ENCODE peak calls at places on chromosomes 16 and 17, in eight cellular contexts. R is IMR-90, G is GM12878, S is prostate gland, E is A549, Y is cardiac muscle cell, C is fibroblast of lung, Z is Peyer's patch. P is an unnamed sample. For H3K4me1, the result is how much of the 10 kb centered on the place peaks cover.

GRCh38 chr16:84836234-84836647 is 16.5 kb downstream of the CRISPLD2 start:
- DNase-seq in R (peak), G (no peak), S (peak), E (no peak), Y (peak), C (peak), Z (peak), P (no peak)

GRCh38 chr16:88827727-88828126 is 16.0 kb upstream of the APRT start:
- DNase-seq in R (no peak), G (no peak), S (no peak), E (no peak), Y (no peak), C (no peak), Z (no peak), P (no peak)

GRCh38 chr16:63655846-63656245 is 1466.0 kb downstream of the CDH11 start:
- DNase-seq in R (no peak), G (no peak), S (no peak), E (no peak), Y (no peak), C (no peak), Z (no peak), P (no peak)

GRCh38 chr17:50055426-50056216 is at the start of gene ITGA3:
- DNase-seq in R (peak), G (no peak), S (peak), E (peak), Y (peak), C (peak), Z (peak), P (no peak)

GRCh38 chr17:9432121-9432866 is 143.3 kb downstream of the STX8 start:
- DNase-seq in R (peak), G (peak), S (peak), E (no peak), Y (no peak), C (no peak), Z (no peak), P (no peak)

GRCh38 chr16:54061454-54061853 is 225.1 kb downstream of the IRX3 start:
- DNase-seq in R (no peak), G (no peak), S (no peak), E (no peak), Y (no peak), C (no peak), Z (no peak), P (no peak)

GRCh38 chr17:64306850-64307463 is 43.9 kb upstream of the TEX2 start:
- DNase-seq in R (peak), G (no peak), S (peak), E (peak), Y (peak), C (peak), Z (peak), P (no peak)

GRCh38 chr16:4987250-4987579 is 29.1 kb downstream of the SEC14L5 start:
- DNase-seq in R (no peak), G (no peak), S (no peak), E (no peak), Y (no peak), C (no peak), Z (no peak), P (no peak)

GRCh38 chr17:77737442-77738265 is 220.8 kb upstream of the TNRC6C start:
- DNase-seq in R (no peak), G (no peak), S (no peak), E (no peak), Y (no peak), C (no peak), Z (peak), P (no peak)

GRCh38 chr17:79531191-79531590 is 79.7 kb downstream of the RBFOX3 start:
- DNase-seq in R (no peak), G (no peak), S (no peak), E (no peak), Y (no peak), C (no peak), Z (no peak), P (no peak)

GRCh38 chr17:2172447-2172938 is 117.6 kb downstream of the HIC1 start:
- DNase-seq in R (peak), G (no peak), S (no peak), E (no peak), Y (peak), C (peak), Z (no peak), P (no peak)

GRCh38 chr17:61683466-61683865 is 92.4 kb upstream of the NACA2 start:
- DNase-seq in R (no peak), G (no peak), S (no peak), E (no peak), Y (no peak), C (no peak), Z (no peak), P (no peak)

GRCh38 chr17:50686494-50687199 is 21.1 kb downstream of the ANKRD40 start:
- DNase-seq in R (peak), G (no peak), S (peak), E (peak), Y (peak), C (peak), Z (peak), P (no peak)

GRCh38 chr17:22516861-22517636 is 824.7 kb downstream of the KCNJ18 start:
- DNase-seq in R (no peak), G (no peak), S (no peak), E (no peak), Y (no peak), C (no peak), Z (no peak), P (no peak)

GRCh38 chr16:50519602-50520001 is 28.6 kb upstream of the NKD1 start:
- DNase-seq in R (no peak), G (no peak), S (no peak), E (no peak), Y (no peak), C (no peak), Z (no peak), P (no peak)

GRCh38 chr17:70674061-70674460 is 504.7 kb downstream of the KCNJ2 start:
- DNase-seq in R (no peak), G (no peak), S (no peak), E (no peak), Y (no peak), C (no peak), Z (no peak), P (no peak)

GRCh38 chr16:69589434-69590269 is 23.9 kb downstream of the NFAT5 start:
- DNase-seq in R (no peak), G (no peak), S (no peak), E (no peak), Y (peak), C (peak), Z (no peak), P (no peak)

GRCh38 chr17:68733241-68734176 is 132.3 kb upstream of the FAM20A start:
- DNase-seq in R (peak), G (no peak), S (no peak), E (no peak), Y (peak), C (peak), Z (no peak), P (no peak)

GRCh38 chr16:66007717-66008116 is 358.8 kb upstream of the CDH5 start:
- DNase-seq in R (peak), G (no peak), S (no peak), E (no peak), Y (peak), C (peak), Z (no peak), P (no peak)

GRCh38 chr16:24102120-24102740 is 153.9 kb upstream of the CACNG3 start:
- DNase-seq in R (no peak), G (no peak), S (no peak), E (no peak), Y (no peak), C (no peak), Z (no peak), P (no peak)

GRCh38 chr16:31052131-31052530 is 18.8 kb downstream of the STX4 start:
- DNase-seq in R (peak), G (no peak), S (no peak), E (peak), Y (peak), C (peak), Z (peak), P (no peak)

GRCh38 chr17:11618861-11619566 is 20.7 kb downstream of the DNAH9 start:
- DNase-seq in R (no peak), G (no peak), S (peak), E (no peak), Y (no peak), C (no peak), Z (peak), P (no peak)

GRCh38 chr16:4529085-4530060 is 9.2 kb downstream of the CDIP1 start:
- DNase-seq in R (peak), G (peak), S (no peak), E (no peak), Y (peak), C (peak), Z (no peak), P (no peak)

GRCh38 chr17:66491213-66491612 is 188.8 kb downstream of the PRKCA start:
- DNase-seq in R (no peak), G (no peak), S (no peak), E (no peak), Y (no peak), C (no peak), Z (no peak), P (no peak)

GRCh38 chr16:22071352-22071923 is 20.9 kb upstream of the VWA3A start:
- DNase-seq in R (no peak), G (no peak), S (no peak), E (no peak), Y (peak), C (no peak), Z (no peak), P (no peak)

GRCh38 chr16:10080031-10080772 is 102.0 kb downstream of the GRIN2A start:
- DNase-seq in R (no peak), G (no peak), S (peak), E (no peak), Y (peak), C (peak), Z (no peak), P (no peak)

GRCh38 chr17:48647103-48647963 is 21.2 kb upstream of the HOXB9 start:
- DNase-seq in R (no peak), G (no peak), S (no peak), E (peak), Y (no peak), C (no peak), Z (no peak), P (no peak)

GRCh38 chr16:674968-675883 is at the start of gene RHBDL1:
- DNase-seq in R (peak), G (no peak), S (no peak), E (no peak), Y (peak), C (peak), Z (no peak), P (no peak)

GRCh38 chr16:24069036-24069590 is 187.0 kb upstream of the CACNG3 start:
- DNase-seq in R (no peak), G (no peak), S (no peak), E (no peak), Y (no peak), C (no peak), Z (no peak), P (no peak)

GRCh38 chr16:56941856-56942331 is 10.0 kb downstream of the HERPUD1 start:
- DNase-seq in R (no peak), G (no peak), S (no peak), E (no peak), Y (no peak), C (no peak), Z (no peak), P (no peak)
- H3K4me1 ChIP-seq in R (under half), G (half or more), S (under half), E (under half), Y (under half), C (under half), Z (under half), P (under half)

DNA sequence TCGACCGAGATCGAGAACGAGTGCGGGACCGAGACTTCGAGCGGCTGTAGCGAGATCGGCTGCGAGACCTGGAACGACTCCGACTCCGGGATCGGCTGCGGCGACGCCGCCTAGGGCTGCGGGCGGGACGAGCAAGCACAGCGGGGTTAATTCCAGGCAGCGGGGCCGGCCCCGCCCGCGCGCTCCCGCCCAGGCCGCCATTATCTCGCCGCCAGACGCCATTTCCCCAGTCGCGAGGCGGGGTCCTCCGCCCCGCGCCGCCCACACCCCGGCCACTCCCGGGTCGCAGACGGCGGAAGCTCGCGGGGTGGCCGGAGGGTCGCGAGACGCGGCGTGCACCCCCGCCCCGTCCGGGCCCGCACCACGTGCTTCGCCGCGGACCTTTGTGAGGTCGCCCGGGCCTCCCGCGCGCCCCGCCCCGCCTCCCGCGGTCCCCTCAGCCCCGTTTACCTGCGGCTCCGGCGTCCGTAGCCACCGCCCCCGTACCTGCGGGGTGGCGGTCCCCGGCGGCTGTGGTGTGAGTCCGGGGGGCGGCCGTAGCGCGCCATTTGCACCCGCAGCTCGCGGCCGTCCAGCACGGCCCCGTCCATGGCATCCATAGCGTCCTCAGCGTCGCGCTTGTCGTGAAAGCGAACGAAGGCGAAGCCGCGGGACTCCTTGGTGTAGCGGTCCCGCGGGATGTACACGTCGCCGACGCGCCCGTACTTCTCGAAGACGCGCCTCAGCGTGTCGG is 616 bp downstream of the SRSF2 start:
- DNase-seq in R (peak), G (no peak), S (peak), E (no peak), Y (peak), C (peak), Z (peak), P (no peak)
- TF ChIP-seq CTCF in R (peak), G (no peak), S (peak), E (no peak), Y (peak), C (peak), Z (peak), P (no peak)

GRCh38 chr17:58913971-58914769 is 158.5 kb downstream of the PPM1E start:
- DNase-seq in R (peak), G (no peak), S (no peak), E (no peak), Y (peak), C (peak), Z (no peak), P (no peak)
- H3K27ac ChIP-seq in R (no peak), G (no peak), S (no peak), E (peak), Y (no peak), C (no peak), Z (no peak), P (no peak)

GRCh38 chr17:3958200-3958599 is 6.0 kb downstream of the ATP2A3 start:
- DNase-seq in R (no peak), G (no peak), S (no peak), E (no peak), Y (no peak), C (no peak), Z (no peak), P (no peak)

GRCh38 chr17:3956558-3956957 is 7.7 kb downstream of the ATP2A3 start:
- DNase-seq in R (no peak), G (no peak), S (no peak), E (no peak), Y (no peak), C (no peak), Z (no peak), P (no peak)

GRCh38 chr17:3955373-3955978 is 8.8 kb downstream of the ATP2A3 start:
- DNase-seq in R (no peak), G (no peak), S (no peak), E (no peak), Y (no peak), C (no peak), Z (no peak), P (no peak)

GRCh38 chr17:3957735-3958134 is 6.5 kb downstream of the ATP2A3 start:
- DNase-seq in R (no peak), G (no peak), S (no peak), E (no peak), Y (no peak), C (no peak), Z (no peak), P (no peak)

DNA sequence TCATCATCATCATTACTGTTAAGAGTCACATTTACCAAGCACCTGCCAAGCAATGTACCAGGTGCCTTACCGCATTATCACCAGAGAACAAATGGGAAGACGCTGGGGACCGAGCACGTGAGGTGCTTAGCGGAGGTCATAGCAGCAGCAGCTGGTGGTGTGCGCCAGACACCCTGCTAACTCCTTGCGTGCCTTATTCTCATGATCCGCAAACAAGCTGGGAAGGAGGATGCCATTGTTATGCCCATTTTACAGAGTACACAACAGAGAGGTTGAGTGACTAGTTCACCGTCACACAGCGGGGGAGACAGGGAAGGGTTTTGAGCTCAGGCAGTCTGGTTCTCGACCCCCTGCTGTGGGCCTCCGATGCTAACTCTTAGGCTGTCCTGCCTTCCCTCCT is 7.3 kb downstream of the ATP2A3 start:
- DNase-seq in R (no peak), G (no peak), S (no peak), E (no peak), Y (no peak), C (no peak), Z (no peak), P (no peak)
- H3K4me1 ChIP-seq in R (under half), G (under half), S (under half), E (under half), Y (under half), C (under half), Z (under half), P (under half)

GRCh38 chr16:19005561-19006445 is 22.1 kb downstream of the TMC7 start:
- DNase-seq in R (peak), G (no peak), S (no peak), E (peak), Y (no peak), C (peak), Z (peak), P (peak)
- TF ChIP-seq CTCF in R (no peak), G (no peak), S (no peak), E (no peak), Y (no peak), C (no peak), Z (no peak), P (no peak)

GRCh38 chr16:12287796-12288536 is 311.4 kb downstream of the SNX29 start:
- DNase-seq in R (no peak), G (no peak), S (no peak), E (no peak), Y (no peak), C (no peak), Z (no peak), P (no peak)

GRCh38 chr16:12290165-12290564 is 313.6 kb downstream of the SNX29 start:
- DNase-seq in R (no peak), G (no peak), S (no peak), E (no peak), Y (no peak), C (no peak), Z (no peak), P (no peak)

GRCh38 chr16:12289175-12290063 is 312.9 kb downstream of the SNX29 start:
- DNase-seq in R (no peak), G (no peak), S (no peak), E (no peak), Y (no peak), C (no peak), Z (peak), P (no peak)

GRCh38 chr16:12290868-12291267 is 314.3 kb downstream of the SNX29 start:
- DNase-seq in R (no peak), G (no peak), S (no peak), E (no peak), Y (no peak), C (no peak), Z (no peak), P (no peak)

GRCh38 chr16:12288537-12289174 is 312.1 kb downstream of the SNX29 start:
- DNase-seq in R (no peak), G (no peak), S (no peak), E (no peak), Y (no peak), C (no peak), Z (no peak), P (no peak)
- H3K27ac ChIP-seq in R (no peak), G (no peak), S (no peak), E (no peak), Y (peak), C (no peak), Z (no peak), P (peak)

GRCh38 chr17:44324092-44324570 is 492 bp downstream of the SLC25A39 start:
- DNase-seq in R (no peak), G (no peak), S (no peak), E (no peak), Y (no peak), C (peak), Z (no peak), P (no peak)

GRCh38 chr17:44324571-44325275 is at the start of gene SLC25A39:
- DNase-seq in R (peak), G (no peak), S (peak), E (peak), Y (peak), C (peak), Z (peak), P (peak)

GRCh38 chr17:44323359-44324091 is 1.1 kb downstream of the SLC25A39 start:
- DNase-seq in R (no peak), G (no peak), S (no peak), E (no peak), Y (no peak), C (no peak), Z (no peak), P (no peak)

GRCh38 chr17:44327715-44328449 is 3.3 kb upstream of the SLC25A39 start:
- DNase-seq in R (no peak), G (no peak), S (no peak), E (no peak), Y (no peak), C (no peak), Z (no peak), P (no peak)

GRCh38 chr17:44326867-44327444 is 2.3 kb upstream of the SLC25A39 start:
- DNase-seq in R (peak), G (peak), S (peak), E (peak), Y (peak), C (peak), Z (peak), P (peak)
- H3K4me1 ChIP-seq in R (under half), G (under half), S (under half), E (under half), Y (under half), C (under half), Z (under half), P (under half)

DNA sequence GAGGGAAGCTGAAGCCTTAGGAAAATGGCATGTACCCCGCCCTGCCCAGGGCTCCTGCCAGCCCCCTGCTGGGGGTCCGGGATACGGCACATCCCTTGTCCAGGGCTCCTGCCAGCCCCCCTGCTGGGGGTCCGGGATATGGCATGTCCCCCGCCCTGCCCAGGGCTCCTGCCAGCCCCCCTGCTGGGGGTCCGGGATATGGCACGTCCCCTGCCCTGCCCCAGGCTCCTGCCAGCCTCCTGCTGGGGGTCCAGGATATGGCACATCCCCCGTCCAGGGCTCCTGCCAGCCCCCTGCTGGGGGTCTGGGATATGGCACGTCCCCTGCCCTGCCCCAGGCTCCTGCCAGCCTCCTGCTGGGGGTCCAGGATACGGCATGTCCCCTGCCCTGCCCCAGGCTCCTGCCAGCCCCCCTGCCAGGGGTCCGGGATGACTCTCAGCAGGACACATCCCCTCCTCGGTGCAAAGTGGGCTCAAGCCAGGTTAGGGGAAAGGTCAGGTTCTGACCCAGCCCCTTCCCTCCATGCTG is 43.2 kb downstream of the RPH3AL start:
- DNase-seq in R (no peak), G (no peak), S (no peak), E (peak), Y (peak), C (peak), Z (no peak), P (no peak)
- TF ChIP-seq CTCF in R (peak), G (peak), S (no peak), E (peak), Y (peak), C (peak), Z (peak), P (no peak)

GRCh38 chr16:82638095-82638798 is 11.5 kb downstream of the CDH13 start:
- DNase-seq in R (peak), G (no peak), S (no peak), E (no peak), Y (peak), C (peak), Z (no peak), P (no peak)
- H3K27ac ChIP-seq in R (peak), G (no peak), S (no peak), E (no peak), Y (no peak), C (peak), Z (no peak), P (peak)